ENCODE peak calls at places on chromosomes 3 and 15, in seven cellular contexts. H is HCT116, V is HepG2, J is K562, A is GM12878, Q is SK-N-SH, K is H1. S is an unnamed sample.

GRCh38 chr15:87672309-87672897 is 584.1 kb downstream of the NTRK3 start:
- DNase-seq in V (no peak), A (no peak), H (no peak), K (peak; percentile 13), Q (peak; percentile 27), J (peak; percentile 31), S (no peak)

GRCh38 chr3:39920271-39920670 is 110.9 kb downstream of the MYRIP start:
- DNase-seq in Q (no peak), K (no peak), A (no peak), H (no peak), V (no peak), J (no peak), S (no peak)

GRCh38 chr3:189776163-189776824 is 145.1 kb downstream of the TP63 start:
- DNase-seq in V (no peak), J (no peak), K (no peak), A (no peak), H (no peak), Q (no peak), S (no peak)

GRCh38 chr15:74406992-74407705 is 26.6 kb downstream of the SEMA7A start:
- DNase-seq in J (no peak), Q (no peak), K (no peak), V (peak; percentile 22), H (no peak), A (no peak), S (no peak)

GRCh38 chr15:32802296-32802936 is 84.6 kb downstream of the GREM1 start:
- DNase-seq in H (no peak), Q (no peak), V (no peak), J (no peak), A (no peak), K (no peak), S (no peak)

GRCh38 chr3:141393151-141394076 is 25.1 kb downstream of the ZBTB38 start:
- DNase-seq in H (no peak), J (no peak), A (no peak), Q (peak; percentile 69), K (no peak), V (no peak), S (no peak)

GRCh38 chr3:117059054-117059989 is 349.7 kb downstream of the TUSC7 start:
- DNase-seq in Q (peak; percentile 37), K (no peak), V (peak; percentile 10), A (no peak), H (peak; percentile 6), J (peak; percentile 3), S (no peak)

GRCh38 chr15:71760852-71761251 is 49.5 kb upstream of the NR2E3 start:
- DNase-seq in A (no peak), H (no peak), V (no peak), J (no peak), Q (no peak), K (no peak), S (no peak)

GRCh38 chr3:194312186-194312742 is 38.9 kb downstream of the CPN2 start:
- DNase-seq in Q (no peak), A (no peak), J (no peak), K (no peak), V (no peak), H (no peak), S (no peak)

GRCh38 chr3:57832925-57833324 is 76.8 kb downstream of the SLMAP start:
- DNase-seq in A (no peak), K (no peak), J (no peak), Q (no peak), H (no peak), V (no peak), S (no peak)

GRCh38 chr3:52229656-52230055 is 4.2 kb upstream of the TLR9 start:
- DNase-seq in Q (no peak), J (no peak), H (no peak), K (no peak), A (no peak), V (no peak), S (no peak)

GRCh38 chr3:156131241-156131640 is 10.9 kb downstream of the KCNAB1 start:
- DNase-seq in A (no peak), K (no peak), Q (no peak), H (no peak), V (no peak), J (no peak), S (no peak)
- H3K27me3 ChIP-seq in A (peaks cover 4% of the 10 kb centered on the region), K (no peaks in the 10 kb centered on the region), Q (no peaks in the 10 kb centered on the region), H (no peaks in the 10 kb centered on the region), V (no peaks in the 10 kb centered on the region), J (peaks cover 5% of the 10 kb centered on the region), S (peaks cover 3% of the 10 kb centered on the region)

GRCh38 chr3:172274906-172275305 is 173.3 kb downstream of the GHSR start:
- DNase-seq in Q (no peak), V (no peak), J (no peak), A (no peak), H (no peak), K (no peak), S (no peak)
- TF ChIP-seq SIN3A in Q (no peak), V (no peak), J (no peak), A (no peak), H (no peak), K (no peak), S (no peak)

GRCh38 chr3:41198046-41198445 is 1.3 kb upstream of the CTNNB1 start:
- DNase-seq in H (no peak), K (no peak), A (no peak), Q (no peak), J (no peak), V (no peak), S (no peak)

GRCh38 chr3:41199866-41200668 is 762 bp downstream of the CTNNB1 start:
- DNase-seq in Q (peak; percentile 85), J (peak; percentile 79), K (no peak), V (no peak), A (no peak), H (no peak), S (no peak)

GRCh38 chr3:41200669-41201021 is 1.3 kb downstream of the CTNNB1 start:
- DNase-seq in K (no peak), H (no peak), Q (no peak), A (no peak), V (peak; percentile 43), J (no peak), S (no peak)

GRCh38 chr3:41198526-41198925 is 779 bp upstream of the CTNNB1 start:
- DNase-seq in A (no peak), H (no peak), Q (no peak), V (peak; percentile 20), J (no peak), K (no peak), S (no peak)

GRCh38 chr3:41198950-41199865 is at the start of gene CTNNB1:
- DNase-seq in Q (peak; percentile 90), J (peak; percentile 84), A (peak; percentile 50), H (peak; percentile 83), V (peak; percentile 71), K (peak; percentile 70), S (no peak)
- TF ChIP-seq CTCF in Q (peak; percentile 9), J (no peak), A (no peak), H (no peak), V (no peak), K (no peak), S (no peak)

GRCh38 chr3:79767953-79768282 is at the start of gene ROBO1:
- DNase-seq in K (no peak), H (no peak), A (no peak), V (no peak), Q (peak; percentile 59), J (no peak), S (no peak)
- H3K27me3 ChIP-seq in K (peaks cover 27% of the 10 kb centered on the region), H (no peaks in the 10 kb centered on the region), A (no peaks in the 10 kb centered on the region), V (no peaks in the 10 kb centered on the region), Q (peaks cover 28% of the 10 kb centered on the region), J (no peaks in the 10 kb centered on the region), S (no peaks in the 10 kb centered on the region)

S was measured in Panc1.